ENCODE peak calls at places on chromosomes 2 and 18, in five cellular contexts. I, M, N, V and U are unnamed samples.

GRCh38 chr2:169828141-169828811 is 1.0 kb downstream of the UBR3 start:
- DNase-seq in I (peak; percentile 38), M (peak; percentile 49), N (peak; percentile 61), V (no peak), U (no peak)

GRCh38 chr2:235499306-235499812 is 5.5 kb downstream of the AGAP1 start:
- DNase-seq in N (no peak), I (no peak), M (no peak), V (no peak), U (no peak)

GRCh38 chr2:240934701-240935100 is 28.6 kb downstream of the CROCC2 start:
- DNase-seq in M (no peak), N (no peak), V (peak; percentile 69), I (no peak), U (peak; percentile 7)

GRCh38 chr2:74418312-74418711 is 3.1 kb downstream of the C2orf81 start:
- DNase-seq in M (no peak), N (no peak), V (no peak), I (no peak), U (no peak)

GRCh38 chr2:3223080-3223923 is 154.3 kb downstream of the EIPR1 start:
- DNase-seq in I (peak; percentile 74), M (no peak), N (peak; percentile 23), V (no peak), U (peak; percentile 37)

GRCh38 chr2:111121028-111121872 is 536 bp downstream of the BCL2L11 start:
- DNase-seq in N (peak; percentile 48), I (peak; percentile 12), V (peak; percentile 89), M (peak; percentile 67), U (peak; percentile 46)

GRCh38 chr2:128536925-128537620 is 218.4 kb upstream of the HS6ST1 start:
- DNase-seq in I (peak; percentile 97), M (peak; percentile 66), N (peak; percentile 35), V (no peak), U (no peak)

GRCh38 chr2:238704471-238705230 is 143.2 kb upstream of the TWIST2 start:
- DNase-seq in M (no peak), N (no peak), V (no peak), I (no peak), U (no peak)

GRCh38 chr18:55779711-55780590 is 192.0 kb upstream of the TCF4 start:
- DNase-seq in I (peak; percentile 19), V (peak; percentile 80), M (peak; percentile 54), N (peak; percentile 65), U (no peak)

GRCh38 chr2:198116652-198117175 is 312.3 kb downstream of the PLCL1 start:
- DNase-seq in V (no peak), N (no peak), M (peak; percentile 7), I (peak; percentile 17), U (no peak)

GRCh38 chr2:30252723-30253688 is 21.7 kb downstream of the LBH start:
- DNase-seq in I (peak; percentile 56), M (peak; percentile 89), N (peak; percentile 93), V (no peak), U (peak; percentile 42)

GRCh38 chr2:197159681-197160211 is 150.8 kb downstream of the ANKRD44 start:
- DNase-seq in N (peak; percentile 95), M (no peak), V (no peak), I (peak; percentile 66), U (no peak)

GRCh38 chr2:196173505-196173904 is 2.1 kb upstream of the STK17B start:
- DNase-seq in M (no peak), V (no peak), N (no peak), I (no peak), U (no peak)

GRCh38 chr2:16632615-16633014 is 33.0 kb downstream of the CYRIA start:
- DNase-seq in V (no peak), I (no peak), M (no peak), N (no peak), U (no peak)

GRCh38 chr2:234495801-234496441 is 960 bp downstream of the ARL4C start:
- DNase-seq in V (peak; percentile 80), I (no peak), M (peak; percentile 35), N (peak; percentile 54), U (peak; percentile 39)

GRCh38 chr2:29663266-29663665 is 258.1 kb downstream of the ALK start:
- DNase-seq in N (no peak), V (no peak), M (no peak), I (peak; percentile 87), U (no peak)

GRCh38 chr2:172726172-172726735 is 9.4 kb upstream of the RAPGEF4 start:
- DNase-seq in N (peak; percentile 31), I (no peak), V (no peak), M (peak; percentile 58), U (no peak)

GRCh38 chr2:196486145-196486544 is 153.4 kb upstream of the CCDC150 start:
- DNase-seq in V (no peak), M (no peak), N (no peak), I (peak; percentile 31), U (no peak)

GRCh38 chr2:230908595-230909191 is 16.3 kb downstream of the GPR55 start:
- DNase-seq in I (peak; percentile 92), N (no peak), V (no peak), M (no peak), U (no peak)

GRCh38 chr2:74778381-74779371 is 55.3 kb upstream of the HK2 start:
- DNase-seq in V (no peak), I (peak; percentile 17), M (no peak), N (no peak), U (no peak)

GRCh38 chr2:171102802-171103201 is 57.9 kb downstream of the TLK1 start:
- DNase-seq in M (no peak), V (no peak), N (no peak), I (no peak), U (no peak)

GRCh38 chr2:20617892-20618467 is 32.9 kb downstream of the HS1BP3 start:
- DNase-seq in M (peak; percentile 95), V (peak; percentile 93), I (peak; percentile 100), N (peak; percentile 98), U (no peak)

GRCh38 chr2:33136056-33136455 is 189.3 kb downstream of the LTBP1 start:
- DNase-seq in N (peak; percentile 64), I (peak; percentile 57), V (no peak), M (no peak), U (no peak)

GRCh38 chr2:107669335-107669734 is 157.4 kb upstream of the RGPD4 start:
- DNase-seq in M (no peak), N (no peak), V (no peak), I (peak; percentile 27), U (no peak)

GRCh38 chr2:96788393-96789244 is 27.4 kb upstream of the CNNM3 start:
- DNase-seq in V (no peak), N (no peak), I (peak; percentile 20), M (peak; percentile 47), U (no peak)

GRCh38 chr2:185618630-185619029 is 120.0 kb upstream of the FSIP2 start:
- DNase-seq in V (no peak), I (peak; percentile 0), M (peak; percentile 5), N (no peak), U (no peak)

GRCh38 chr18:57585421-57585820 is 1.1 kb downstream of the FECH start:
- DNase-seq in N (no peak), I (peak; percentile 25), V (no peak), M (no peak), U (no peak)

GRCh38 chr2:117271631-117272030 is 542.9 kb upstream of the DDX18 start:
- DNase-seq in M (no peak), I (no peak), V (no peak), N (no peak), U (no peak)

GRCh38 chr18:30485078-30485477 is 557.5 kb downstream of the DSC3 start:
- DNase-seq in V (no peak), I (no peak), N (no peak), M (no peak), U (no peak)

GRCh38 chr2:50547521-50547920 is 484.4 kb downstream of the NRXN1 start:
- DNase-seq in I (no peak), N (no peak), M (no peak), V (no peak), U (no peak)

GRCh38 chr2:20665261-20666113 is 1.5 kb upstream of the GDF7 start:
- DNase-seq in I (no peak), V (peak; percentile 56), N (no peak), M (no peak), U (no peak)

GRCh38 chr2:54724560-54725342 is 1.3 kb downstream of the EML6 start:
- DNase-seq in V (peak; percentile 86), I (no peak), N (no peak), M (peak; percentile 54), U (peak; percentile 32)

GRCh38 chr2:46009772-46010171 is 287.4 kb upstream of the EPAS1 start:
- DNase-seq in V (no peak), N (peak; percentile 40), M (no peak), I (peak; percentile 16), U (no peak)

GRCh38 chr2:207135340-207135739 is 30.4 kb downstream of the KLF7 start:
- DNase-seq in N (peak; percentile 86), M (no peak), I (peak; percentile 50), V (no peak), U (no peak)

GRCh38 chr2:120347387-120348010 is 1.6 kb downstream of the INHBB start:
- DNase-seq in N (no peak), I (no peak), V (peak; percentile 52), M (peak; percentile 59), U (no peak)

GRCh38 chr18:67217551-67218166 is 298.9 kb downstream of the DSEL start:
- DNase-seq in M (peak; percentile 81), N (peak; percentile 70), V (no peak), I (peak; percentile 84), U (no peak)
- TF ChIP-seq CTCF in M (peak; percentile 87), N (peak; percentile 41), V (peak; percentile 78), I (peak; percentile 63), U (peak; percentile 78)

GRCh38 chr2:18987592-18988073 is 370.8 kb downstream of the OSR1 start:
- DNase-seq in M (peak; percentile 77), N (peak; percentile 51), I (peak; percentile 95), V (no peak), U (no peak)
- TF ChIP-seq CTCF in M (peak; percentile 46), N (no peak), I (peak; percentile 30), V (no peak), U (no peak)

DNA sequence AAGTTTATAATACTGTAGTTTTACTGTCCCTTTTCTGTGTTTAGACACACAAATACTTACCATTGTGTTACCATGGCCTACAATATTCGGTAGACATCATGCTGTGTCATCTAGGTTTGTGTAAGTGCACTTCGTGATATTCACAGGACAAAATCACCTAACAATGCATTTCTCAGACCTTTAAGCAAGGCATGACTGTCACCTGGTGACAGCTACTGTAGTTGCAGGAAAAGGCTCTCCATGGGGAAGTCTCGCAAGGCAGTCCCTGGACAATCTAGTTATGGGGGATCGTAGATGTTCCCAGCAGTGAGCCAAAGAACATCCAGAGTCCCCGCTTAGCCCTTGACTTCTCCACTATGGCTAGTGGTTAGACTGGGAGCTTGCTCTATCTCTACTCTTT is 73.1 kb downstream of the EIF2AK3 start:
- DNase-seq in M (no peak), I (no peak), N (no peak), V (no peak), U (no peak)
- TF ChIP-seq CTCF in M (peak; percentile 21), I (no peak), N (no peak), V (no peak), U (no peak)

DNA sequence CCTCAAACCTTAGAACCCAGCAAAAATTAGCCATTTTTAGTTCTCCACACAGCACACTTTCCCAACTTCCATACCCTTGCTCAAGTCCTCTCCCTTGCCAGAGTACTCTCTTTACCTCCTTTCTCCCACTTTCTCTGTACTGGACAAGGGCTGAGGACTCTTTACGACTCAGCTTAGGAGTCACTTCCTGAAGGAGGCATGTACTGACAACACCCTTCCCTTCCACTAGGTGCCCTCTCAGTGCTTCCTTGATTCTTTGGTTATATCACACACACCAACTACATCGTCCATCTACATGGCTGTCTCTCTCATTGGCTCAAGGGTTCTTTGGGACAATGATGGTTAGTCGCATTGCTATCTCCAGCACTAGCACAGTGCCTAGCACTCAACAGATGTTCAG is 5.2 kb upstream of the C18orf63 start:
- DNase-seq in M (peak; percentile 43), N (peak; percentile 8), V (no peak), I (peak; percentile 71), U (no peak)
- TF ChIP-seq CTCF in M (no peak), N (no peak), V (no peak), I (peak; percentile 56), U (no peak)